ENCODE peak calls at places on chromosome 15, in five cellular contexts. C, V, A, D and K are unnamed samples.

GRCh38 chr15:93179072-93179471 is 90.1 kb upstream of the RGMA start:
- DNase-seq in C (no peak), V (no peak), D (peak; percentile 53), A (no peak), K (no peak)

GRCh38 chr15:82072926-82073537 is 27.2 kb upstream of the MEX3B start:
- DNase-seq in C (no peak), A (no peak), V (no peak), D (no peak), K (no peak)

GRCh38 chr15:63234479-63234878 is 42.9 kb upstream of the APH1B start:
- DNase-seq in C (no peak), D (no peak), A (peak; percentile 61), V (no peak), K (no peak)

GRCh38 chr15:58201536-58201935 is 63.4 kb downstream of the AQP9 start:
- DNase-seq in D (no peak), V (no peak), A (no peak), C (no peak), K (no peak)

GRCh38 chr15:32704343-32705076 is 13.3 kb upstream of the GREM1 start:
- DNase-seq in V (no peak), D (no peak), C (no peak), A (no peak), K (no peak)

GRCh38 chr15:52780172-52780980 is 9.8 kb downstream of the ONECUT1 start:
- DNase-seq in C (peak; percentile 56), D (peak; percentile 71), A (peak; percentile 76), V (peak; percentile 68), K (no peak)

GRCh38 chr15:40392986-40393948 is 10.7 kb downstream of the KNSTRN start:
- DNase-seq in C (no peak), D (no peak), V (no peak), A (no peak), K (no peak)

GRCh38 chr15:62122249-62122648 is 42.8 kb downstream of the C2CD4B start:
- DNase-seq in D (peak; percentile 12), V (no peak), C (no peak), A (no peak), K (no peak)

GRCh38 chr15:89575656-89576416 is 567 bp downstream of the TICRR start:
- DNase-seq in D (peak; percentile 25), C (no peak), V (peak; percentile 33), A (no peak), K (no peak)